ENCODE peak calls at places on chromosomes 6 and 20, in nine cellular contexts. One of them, this sample, is unnamed.

GRCh38 chr6:106748547-106749207 is 119.3 kb downstream of the QRSL1 start:
- DNase-seq in mesothelial cell of epicardium: no peak
- DNase-seq in AG04450: no peak
- DNase-seq in choroid plexus epithelial cell: no peak
- DNase-seq in RWPE1: no peak
- DNase-seq in kidney: no peak
- DNase-seq in left lung: no peak
- DNase-seq in WTC11: peak
- DNase-seq in foreskin fibroblast: no peak
- DNase-seq in this sample: no peak

GRCh38 chr20:50130346-50130703 is 17.4 kb upstream of the UBE2V1 start:
- DNase-seq in RWPE1: no peak
- DNase-seq in choroid plexus epithelial cell: no peak
- DNase-seq in mesothelial cell of epicardium: no peak
- DNase-seq in AG04450: no peak
- DNase-seq in kidney: no peak
- DNase-seq in WTC11: no peak
- DNase-seq in left lung: no peak
- DNase-seq in foreskin fibroblast: no peak
- DNase-seq in this sample: no peak

GRCh38 chr20:63737940-63738686 is 1.5 kb upstream of the SLC2A4RG start:
- DNase-seq in AG04450: no peak
- DNase-seq in left lung: no peak
- DNase-seq in WTC11: peak
- DNase-seq in kidney: peak
- DNase-seq in choroid plexus epithelial cell: no peak
- DNase-seq in foreskin fibroblast: no peak
- DNase-seq in mesothelial cell of epicardium: no peak
- DNase-seq in RWPE1: no peak
- DNase-seq in this sample: no peak

GRCh38 chr6:73180718-73181619 is 44.3 kb downstream of the KHDC1L start:
- DNase-seq in left lung: no peak
- DNase-seq in kidney: no peak
- DNase-seq in WTC11: no peak
- DNase-seq in choroid plexus epithelial cell: peak
- DNase-seq in foreskin fibroblast: peak
- DNase-seq in AG04450: peak
- DNase-seq in RWPE1: peak
- DNase-seq in mesothelial cell of epicardium: no peak
- DNase-seq in this sample: no peak

GRCh38 chr6:86963352-86963751 is 26.0 kb downstream of the HTR1E start:
- DNase-seq in mesothelial cell of epicardium: no peak
- DNase-seq in kidney: no peak
- DNase-seq in choroid plexus epithelial cell: no peak
- DNase-seq in left lung: no peak
- DNase-seq in AG04450: no peak
- DNase-seq in foreskin fibroblast: no peak
- DNase-seq in WTC11: no peak
- DNase-seq in RWPE1: no peak
- DNase-seq in this sample: no peak

GRCh38 chr20:36836591-36837329 is 39.2 kb upstream of the TLDC2 start:
- DNase-seq in left lung: peak
- DNase-seq in AG04450: no peak
- DNase-seq in foreskin fibroblast: peak
- DNase-seq in WTC11: peak
- DNase-seq in kidney: no peak
- DNase-seq in mesothelial cell of epicardium: no peak
- DNase-seq in RWPE1: no peak
- DNase-seq in choroid plexus epithelial cell: peak
- DNase-seq in this sample: peak

GRCh38 chr6:137879885-137880430 is 12.9 kb downstream of the TNFAIP3 start:
- DNase-seq in kidney: no peak
- DNase-seq in WTC11: peak
- DNase-seq in left lung: no peak
- DNase-seq in RWPE1: no peak
- DNase-seq in choroid plexus epithelial cell: no peak
- DNase-seq in mesothelial cell of epicardium: no peak
- DNase-seq in foreskin fibroblast: no peak
- DNase-seq in AG04450: no peak
- DNase-seq in this sample: no peak

GRCh38 chr20:54167909-54168872 is 5.6 kb downstream of the CYP24A1 start:
- DNase-seq in WTC11: no peak
- DNase-seq in left lung: no peak
- DNase-seq in mesothelial cell of epicardium: peak
- DNase-seq in foreskin fibroblast: no peak
- DNase-seq in AG04450: no peak
- DNase-seq in kidney: no peak
- DNase-seq in RWPE1: peak
- DNase-seq in choroid plexus epithelial cell: no peak
- DNase-seq in this sample: no peak

GRCh38 chr6:40891686-40892085 is 147.3 kb downstream of the UNC5CL start:
- DNase-seq in mesothelial cell of epicardium: no peak
- DNase-seq in left lung: no peak
- DNase-seq in choroid plexus epithelial cell: no peak
- DNase-seq in AG04450: no peak
- DNase-seq in foreskin fibroblast: no peak
- DNase-seq in kidney: no peak
- DNase-seq in RWPE1: no peak
- DNase-seq in WTC11: no peak
- DNase-seq in this sample: no peak

GRCh38 chr6:139977887-139978332 is 603.5 kb upstream of the CITED2 start:
- DNase-seq in RWPE1: peak
- DNase-seq in kidney: no peak
- DNase-seq in foreskin fibroblast: peak
- DNase-seq in mesothelial cell of epicardium: no peak
- DNase-seq in left lung: no peak
- DNase-seq in WTC11: no peak
- DNase-seq in choroid plexus epithelial cell: peak
- DNase-seq in AG04450: no peak
- DNase-seq in this sample: no peak

GRCh38 chr6:31575335-31575901 is at the start of gene TNF:
- DNase-seq in kidney: no peak
- DNase-seq in mesothelial cell of epicardium: no peak
- DNase-seq in RWPE1: no peak
- DNase-seq in choroid plexus epithelial cell: no peak
- DNase-seq in left lung: peak
- DNase-seq in AG04450: no peak
- DNase-seq in foreskin fibroblast: no peak
- DNase-seq in WTC11: no peak
- DNase-seq in this sample: no peak

GRCh38 chr6:12047304-12047703 is 35.2 kb downstream of the HIVEP1 start:
- DNase-seq in foreskin fibroblast: no peak
- DNase-seq in mesothelial cell of epicardium: no peak
- DNase-seq in choroid plexus epithelial cell: no peak
- DNase-seq in AG04450: no peak
- DNase-seq in RWPE1: no peak
- DNase-seq in kidney: no peak
- DNase-seq in left lung: peak
- DNase-seq in WTC11: no peak
- DNase-seq in this sample: no peak

GRCh38 chr20:37567671-37568588 is 40.3 kb upstream of the BLCAP start:
- DNase-seq in left lung: no peak
- DNase-seq in foreskin fibroblast: no peak
- DNase-seq in kidney: no peak
- DNase-seq in RWPE1: peak
- DNase-seq in choroid plexus epithelial cell: peak
- DNase-seq in AG04450: no peak
- DNase-seq in mesothelial cell of epicardium: peak
- DNase-seq in WTC11: peak
- DNase-seq in this sample: no peak

GRCh38 chr6:20569000-20569610 is 34.8 kb downstream of the CDKAL1 start:
- DNase-seq in AG04450: no peak
- DNase-seq in kidney: no peak
- DNase-seq in WTC11: no peak
- DNase-seq in choroid plexus epithelial cell: no peak
- DNase-seq in foreskin fibroblast: peak
- DNase-seq in RWPE1: peak
- DNase-seq in left lung: no peak
- DNase-seq in mesothelial cell of epicardium: no peak
- DNase-seq in this sample: no peak

GRCh38 chr6:138844203-138844602 is 48.3 kb downstream of the ECT2L start:
- DNase-seq in left lung: no peak
- DNase-seq in RWPE1: no peak
- DNase-seq in WTC11: no peak
- DNase-seq in foreskin fibroblast: peak
- DNase-seq in mesothelial cell of epicardium: no peak
- DNase-seq in AG04450: peak
- DNase-seq in choroid plexus epithelial cell: peak
- DNase-seq in kidney: no peak
- DNase-seq in this sample: no peak

GRCh38 chr6:36130672-36131516 is 581 bp downstream of the MAPK13 start:
- DNase-seq in foreskin fibroblast: peak
- DNase-seq in WTC11: peak
- DNase-seq in kidney: peak
- DNase-seq in AG04450: no peak
- DNase-seq in left lung: peak
- DNase-seq in choroid plexus epithelial cell: peak
- DNase-seq in mesothelial cell of epicardium: peak
- DNase-seq in RWPE1: peak
- DNase-seq in this sample: no peak

GRCh38 chr20:41316009-41316408 is 1.5 kb downstream of the ZHX3 start:
- DNase-seq in WTC11: no peak
- DNase-seq in AG04450: no peak
- DNase-seq in kidney: no peak
- DNase-seq in mesothelial cell of epicardium: no peak
- DNase-seq in RWPE1: no peak
- DNase-seq in choroid plexus epithelial cell: no peak
- DNase-seq in foreskin fibroblast: no peak
- DNase-seq in left lung: no peak
- DNase-seq in this sample: no peak

DNA sequence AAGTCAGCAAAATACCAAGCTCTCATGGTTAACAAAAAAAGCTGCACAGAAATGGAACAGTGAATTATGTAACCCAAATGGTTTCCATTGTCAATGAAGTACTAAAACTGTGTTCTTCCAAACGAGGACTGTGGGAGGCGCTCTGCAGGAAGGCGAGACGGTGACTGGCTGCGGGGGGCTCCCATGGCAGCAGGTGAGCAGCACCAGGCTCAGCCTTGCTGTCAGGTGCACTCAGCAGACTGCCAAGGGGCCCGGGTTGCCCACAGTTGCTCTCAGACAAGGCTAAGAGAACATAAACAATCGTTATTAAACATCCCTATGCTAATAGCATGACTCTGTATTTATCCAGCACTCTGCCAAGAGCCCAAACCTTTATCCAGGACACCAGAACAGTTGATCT is 630.3 kb upstream of the ARID1B start:
- DNase-seq in RWPE1: no peak
- DNase-seq in WTC11: peak
- DNase-seq in kidney: no peak
- DNase-seq in choroid plexus epithelial cell: no peak
- DNase-seq in mesothelial cell of epicardium: no peak
- DNase-seq in AG04450: no peak
- DNase-seq in left lung: no peak
- DNase-seq in foreskin fibroblast: no peak
- DNase-seq in this sample: no peak
- TF ChIP-seq CTCF in RWPE1: no peak
- TF ChIP-seq CTCF in WTC11: no peak
- TF ChIP-seq CTCF in kidney: no peak
- TF ChIP-seq CTCF in choroid plexus epithelial cell: no peak
- TF ChIP-seq CTCF in mesothelial cell of epicardium: no peak
- TF ChIP-seq CTCF in AG04450: no peak
- TF ChIP-seq CTCF in left lung: no peak
- TF ChIP-seq CTCF in foreskin fibroblast: no peak
- TF ChIP-seq CTCF in this sample: no peak

GRCh38 chr6:136586295-136586694 is 36.1 kb upstream of the MAP7 start:
- DNase-seq in RWPE1: no peak
- DNase-seq in foreskin fibroblast: peak
- DNase-seq in AG04450: peak
- DNase-seq in kidney: no peak
- DNase-seq in left lung: no peak
- DNase-seq in WTC11: no peak
- DNase-seq in choroid plexus epithelial cell: peak
- DNase-seq in mesothelial cell of epicardium: no peak
- DNase-seq in this sample: no peak

GRCh38 chr6:136587527-136587926 is 37.3 kb upstream of the MAP7 start:
- DNase-seq in choroid plexus epithelial cell: peak
- DNase-seq in mesothelial cell of epicardium: no peak
- DNase-seq in AG04450: no peak
- DNase-seq in RWPE1: no peak
- DNase-seq in left lung: no peak
- DNase-seq in kidney: no peak
- DNase-seq in WTC11: no peak
- DNase-seq in foreskin fibroblast: peak
- DNase-seq in this sample: no peak

GRCh38 chr6:136579800-136580199 is 29.6 kb upstream of the MAP7 start:
- DNase-seq in kidney: no peak
- DNase-seq in left lung: no peak
- DNase-seq in choroid plexus epithelial cell: peak
- DNase-seq in AG04450: no peak
- DNase-seq in mesothelial cell of epicardium: no peak
- DNase-seq in RWPE1: no peak
- DNase-seq in foreskin fibroblast: no peak
- DNase-seq in WTC11: no peak
- DNase-seq in this sample: no peak

GRCh38 chr6:136582702-136583471 is 32.7 kb upstream of the MAP7 start:
- DNase-seq in left lung: no peak
- DNase-seq in RWPE1: peak
- DNase-seq in AG04450: peak
- DNase-seq in foreskin fibroblast: peak
- DNase-seq in choroid plexus epithelial cell: peak
- DNase-seq in kidney: no peak
- DNase-seq in mesothelial cell of epicardium: no peak
- DNase-seq in WTC11: no peak
- DNase-seq in this sample: no peak
- TF ChIP-seq CTCF in left lung: peak
- TF ChIP-seq CTCF in RWPE1: peak
- TF ChIP-seq CTCF in AG04450: peak
- TF ChIP-seq CTCF in foreskin fibroblast: no peak
- TF ChIP-seq CTCF in choroid plexus epithelial cell: peak
- TF ChIP-seq CTCF in kidney: peak
- TF ChIP-seq CTCF in mesothelial cell of epicardium: peak
- TF ChIP-seq CTCF in WTC11: peak
- TF ChIP-seq CTCF in this sample: peak

DNA sequence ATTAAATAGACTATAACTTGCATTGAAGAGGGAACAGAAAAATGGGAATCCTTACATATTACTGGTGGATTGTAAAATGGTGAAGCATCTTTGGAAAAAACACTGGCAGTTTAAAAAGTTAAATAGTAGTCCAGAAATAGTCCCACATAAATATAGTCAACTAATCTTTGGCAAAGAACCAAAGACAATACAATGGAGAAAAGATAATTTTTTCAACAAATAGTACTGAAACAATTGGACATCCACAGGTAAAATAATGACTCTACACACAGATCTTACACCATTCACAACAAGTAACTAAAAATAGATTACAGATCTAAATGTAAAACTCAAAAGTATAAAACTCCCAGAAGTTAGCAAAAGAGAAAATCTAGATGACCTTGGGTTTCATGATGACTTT is 259.1 kb upstream of the CEP162 start:
- DNase-seq in AG04450: no peak
- DNase-seq in WTC11: no peak
- DNase-seq in kidney: no peak
- DNase-seq in mesothelial cell of epicardium: no peak
- DNase-seq in choroid plexus epithelial cell: no peak
- DNase-seq in RWPE1: no peak
- DNase-seq in foreskin fibroblast: no peak
- DNase-seq in left lung: no peak
- DNase-seq in this sample: no peak
- TF ChIP-seq CTCF in AG04450: no peak
- TF ChIP-seq CTCF in WTC11: no peak
- TF ChIP-seq CTCF in kidney: no peak
- TF ChIP-seq CTCF in mesothelial cell of epicardium: no peak
- TF ChIP-seq CTCF in choroid plexus epithelial cell: no peak
- TF ChIP-seq CTCF in RWPE1: no peak
- TF ChIP-seq CTCF in foreskin fibroblast: no peak
- TF ChIP-seq CTCF in left lung: no peak
- TF ChIP-seq CTCF in this sample: no peak

GRCh38 chr20:58188496-58188895 is 40.0 kb downstream of the ANKRD60 start:
- DNase-seq in kidney: no peak
- DNase-seq in AG04450: no peak
- DNase-seq in left lung: no peak
- DNase-seq in choroid plexus epithelial cell: no peak
- DNase-seq in mesothelial cell of epicardium: no peak
- DNase-seq in RWPE1: no peak
- DNase-seq in WTC11: peak
- DNase-seq in foreskin fibroblast: no peak
- DNase-seq in this sample: no peak
- TF ChIP-seq CTCF in kidney: no peak
- TF ChIP-seq CTCF in AG04450: no peak
- TF ChIP-seq CTCF in left lung: no peak
- TF ChIP-seq CTCF in choroid plexus epithelial cell: peak
- TF ChIP-seq CTCF in mesothelial cell of epicardium: no peak
- TF ChIP-seq CTCF in RWPE1: no peak
- TF ChIP-seq CTCF in WTC11: no peak
- TF ChIP-seq CTCF in foreskin fibroblast: no peak
- TF ChIP-seq CTCF in this sample: no peak